ENCODE peak calls at places on chromosomes 3 and 15, in four cellular contexts. B is DMS153, R is pancreas, M is NAMALWA. X is an unnamed sample.

GRCh38 chr15:59614153-59614552 is 2.6 kb downstream of the GCNT3 start:
- DNase-seq in B (no peak), R (no peak), M (no peak), X (no peak)

GRCh38 chr3:29331035-29331434 is 50.2 kb downstream of the RBMS3 start:
- DNase-seq in B (no peak), R (no peak), M (no peak), X (no peak)

GRCh38 chr3:12758025-12758830 is 831 bp downstream of the TMEM40 start:
- DNase-seq in B (no peak), R (no peak), M (no peak), X (peak)

GRCh38 chr3:98188553-98188952 is 22.1 kb downstream of the OR5H15 start:
- DNase-seq in B (no peak), R (no peak), M (peak), X (peak)

GRCh38 chr3:58387650-58388546 is 45.7 kb downstream of the PDHB start:
- DNase-seq in B (no peak), R (no peak), M (no peak), X (no peak)

GRCh38 chr3:51982352-51982837 is 940 bp upstream of the ACY1 start:
- DNase-seq in B (peak), R (peak), M (peak), X (peak)

GRCh38 chr3:65777050-65777449 is 261.7 kb downstream of the MAGI1 start:
- DNase-seq in B (no peak), R (no peak), M (no peak), X (no peak)

GRCh38 chr3:102195198-102195948 is 239.4 kb upstream of the ZPLD1 start:
- DNase-seq in B (peak), R (peak), M (no peak), X (no peak)

GRCh38 chr3:73148207-73148606 is 86.7 kb downstream of the EBLN2 start:
- DNase-seq in B (no peak), R (no peak), M (no peak), X (no peak)

GRCh38 chr15:99249270-99249817 is at the start of gene TTC23:
- DNase-seq in B (no peak), R (peak), M (no peak), X (no peak)

GRCh38 chr3:27677554-27677953 is 44.6 kb downstream of the EOMES start:
- DNase-seq in B (no peak), R (no peak), M (no peak), X (no peak)

GRCh38 chr3:29344154-29344553 is 63.3 kb downstream of the RBMS3 start:
- DNase-seq in B (no peak), R (no peak), M (no peak), X (no peak)

GRCh38 chr3:136728918-136729317 is 23.3 kb downstream of the STAG1 start:
- DNase-seq in B (no peak), R (no peak), M (no peak), X (no peak)

GRCh38 chr3:182246870-182247269 is 535.1 kb downstream of the SOX2 start:
- DNase-seq in B (no peak), R (no peak), M (no peak), X (no peak)

GRCh38 chr3:57967590-57967989 is 40.6 kb upstream of the FLNB start:
- DNase-seq in B (no peak), R (no peak), M (no peak), X (no peak)

GRCh38 chr3:185337231-185337816 is 25.6 kb upstream of the MAP3K13 start:
- DNase-seq in B (peak), R (peak), M (no peak), X (no peak)

GRCh38 chr3:172034786-172035685 is 4.3 kb upstream of the FNDC3B start:
- DNase-seq in B (no peak), R (peak), M (peak), X (peak)

GRCh38 chr3:190504354-190505125 is 9.3 kb upstream of the IL1RAP start:
- DNase-seq in B (no peak), R (no peak), M (peak), X (no peak)

GRCh38 chr3:161854232-161854771 is 357.7 kb downstream of the OTOL1 start:
- DNase-seq in B (peak), R (no peak), M (peak), X (peak)

GRCh38 chr3:52809821-52810377 is 15.3 kb downstream of the ITIH3 start:
- DNase-seq in B (peak), R (no peak), M (no peak), X (no peak)

GRCh38 chr3:38655708-38656300 is 6.3 kb upstream of the SCN5A start:
- DNase-seq in B (peak), R (no peak), M (peak), X (no peak)

GRCh38 chr3:179720196-179720595 is 67.4 kb downstream of the USP13 start:
- DNase-seq in B (no peak), R (no peak), M (no peak), X (no peak)

GRCh38 chr3:42149537-42150426 is 58.6 kb downstream of the TRAK1 start:
- DNase-seq in B (no peak), R (peak), M (no peak), X (no peak)

GRCh38 chr15:39499701-39500100 is 81.2 kb upstream of the THBS1 start:
- DNase-seq in B (no peak), R (no peak), M (no peak), X (no peak)

GRCh38 chr3:187747506-187747905 is 2.2 kb upstream of the BCL6 start:
- DNase-seq in B (no peak), R (no peak), M (peak), X (no peak)

X was measured in GM20000.